ENCODE peak calls at places on chromosomes 12 and 14, in four cellular contexts. E is fibroblast of lung, V is AG09309, Y is cardiac fibroblast. L is an unnamed sample.
A peak's percentile ranks its signal among the peaks of the same experiment; 100 is the strongest.

GRCh38 chr12:62861586-62861985 is 73.4 kb downstream of the PPM1H start:
- DNase-seq in E (no peak), V (no peak), Y (peak; percentile 63), L (no peak)

GRCh38 chr12:38417101-38417500 is 100.5 kb downstream of the ALG10B start:
- DNase-seq in E (no peak), V (no peak), Y (no peak), L (no peak)

GRCh38 chr12:63826002-63826585 is 18.4 kb upstream of the SRGAP1 start:
- DNase-seq in E (peak; percentile 56), V (peak; percentile 58), Y (peak; percentile 87), L (peak; percentile 41)

GRCh38 chr12:32264995-32265394 is 134.4 kb upstream of the FGD4 start:
- DNase-seq in E (no peak), V (peak; percentile 27), Y (peak; percentile 32), L (no peak)

GRCh38 chr12:20588057-20588456 is 107.1 kb upstream of the SLCO1C1 start:
- DNase-seq in E (no peak), V (no peak), Y (no peak), L (no peak)

GRCh38 chr12:118036672-118037411 is 20.3 kb downstream of the RFC5 start:
- DNase-seq in E (no peak), V (no peak), Y (no peak), L (no peak)

GRCh38 chr14:88598097-88598675 is 35.3 kb downstream of the ZC3H14 start:
- DNase-seq in E (no peak), V (no peak), Y (no peak), L (no peak)

GRCh38 chr12:91786490-91787272 is 359.0 kb downstream of the BTG1 start:
- DNase-seq in E (no peak), V (no peak), Y (no peak), L (no peak)

GRCh38 chr12:6694701-6695100 is 5.5 kb upstream of the ZNF384 start:
- DNase-seq in E (no peak), V (no peak), Y (no peak), L (no peak)

GRCh38 chr12:79012616-79013015 is 148.0 kb downstream of the SYT1 start:
- DNase-seq in E (peak; percentile 60), V (no peak), Y (no peak), L (no peak)

GRCh38 chr14:56085471-56085870 is 32.7 kb upstream of the PELI2 start:
- DNase-seq in E (no peak), V (no peak), Y (no peak), L (no peak)

GRCh38 chr14:26286066-26286791 is 311.6 kb downstream of the NOVA1 start:
- DNase-seq in E (peak; percentile 13), V (no peak), Y (no peak), L (no peak)

GRCh38 chr12:28415755-28416154 is 225.5 kb downstream of the CCDC91 start:
- DNase-seq in E (peak; percentile 94), V (peak; percentile 71), Y (peak; percentile 91), L (peak; percentile 40)

GRCh38 chr14:75859746-75860145 is 122.0 kb downstream of the TGFB3 start:
- DNase-seq in E (no peak), V (no peak), Y (no peak), L (no peak)

GRCh38 chr14:57247283-57247682 is 21.4 kb downstream of the EXOC5 start:
- DNase-seq in E (peak; percentile 18), V (no peak), Y (no peak), L (no peak)

GRCh38 chr12:103933237-103933636 is 3.0 kb downstream of the HSP90B1 start:
- DNase-seq in E (no peak), V (no peak), Y (no peak), L (no peak)

GRCh38 chr12:117830471-117830870 is 138.3 kb downstream of the KSR2 start:
- DNase-seq in E (peak; percentile 3), V (peak; percentile 62), Y (no peak), L (no peak)

GRCh38 chr14:63632932-63633514 is 8.6 kb downstream of the WDR89 start:
- DNase-seq in E (peak; percentile 9), V (no peak), Y (peak; percentile 57), L (no peak)

GRCh38 chr14:70289138-70289537 is 70.3 kb downstream of the COX16 start:
- DNase-seq in E (no peak), V (no peak), Y (no peak), L (no peak)

DNA sequence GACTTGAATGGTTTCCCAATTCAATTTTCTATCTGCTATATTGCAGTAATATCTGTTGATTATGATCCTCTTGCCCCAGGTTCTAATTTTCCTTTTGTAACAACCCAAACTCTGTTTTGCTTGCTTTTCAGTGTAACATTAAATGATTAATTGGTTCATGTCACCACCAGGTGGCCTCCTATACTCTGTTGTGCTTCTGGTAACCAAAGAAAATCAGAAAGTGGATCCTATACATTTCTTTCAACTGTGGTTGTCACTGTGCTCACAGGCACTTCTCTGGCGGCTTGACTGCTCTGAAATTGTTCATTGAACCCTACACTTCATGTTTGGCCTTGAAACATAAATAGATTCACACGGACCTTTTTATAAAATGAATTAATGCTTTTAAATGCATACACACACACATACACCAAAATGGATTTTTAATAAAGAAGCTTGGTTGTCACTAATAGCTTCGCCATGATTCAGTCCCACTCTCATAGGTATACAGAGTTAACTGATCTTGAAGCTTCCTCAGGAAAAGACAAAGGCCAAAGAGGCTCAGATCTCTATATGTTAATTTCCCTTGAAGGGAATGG is 227.5 kb upstream of the NPAS3 start:
- DNase-seq in E (peak; percentile 47), V (no peak), Y (peak; percentile 75), L (peak; percentile 63)
- TF ChIP-seq CTCF in E (peak; percentile 31), V (peak; percentile 58), Y (peak; percentile 44), L (peak; percentile 52)

GRCh38 chr12:106953352-106954260 is 2.1 kb upstream of the TMEM263 start:
- DNase-seq in E (peak; percentile 37), V (no peak), Y (no peak), L (peak; percentile 15)
- H3K4me3 ChIP-seq in E (no peak overlapping the region), V (no peak overlapping the region), Y (no peak overlapping the region), L (no peak overlapping the region)

GRCh38 chr12:94147991-94148840 is at the start of gene PLXNC1:
- DNase-seq in E (peak; percentile 60), V (no peak), Y (peak; percentile 51), L (no peak)

GRCh38 chr12:94149781-94150482 is 1.6 kb downstream of the PLXNC1 start:
- DNase-seq in E (peak; percentile 26), V (no peak), Y (peak; percentile 22), L (no peak)

GRCh38 chr12:94150483-94151225 is 2.3 kb downstream of the PLXNC1 start:
- DNase-seq in E (no peak), V (no peak), Y (no peak), L (no peak)

GRCh38 chr12:94147377-94147990 is 893 bp upstream of the PLXNC1 start:
- DNase-seq in E (no peak), V (no peak), Y (no peak), L (no peak)

GRCh38 chr12:94148841-94149780 is 734 bp downstream of the PLXNC1 start:
- DNase-seq in E (peak; percentile 41), V (no peak), Y (peak; percentile 36), L (peak; percentile 16)
- TF ChIP-seq CTCF in E (no peak), V (no peak), Y (no peak), L (peak; percentile 19)

GRCh38 chr12:56450241-56450640 is 1.0 kb upstream of the TIMELESS start:
- DNase-seq in E (no peak), V (no peak), Y (no peak), L (no peak)
- H3K4me3 ChIP-seq in E (no peak overlapping the region), V (no peak overlapping the region), Y (no peak overlapping the region), L (no peak overlapping the region)

DNA sequence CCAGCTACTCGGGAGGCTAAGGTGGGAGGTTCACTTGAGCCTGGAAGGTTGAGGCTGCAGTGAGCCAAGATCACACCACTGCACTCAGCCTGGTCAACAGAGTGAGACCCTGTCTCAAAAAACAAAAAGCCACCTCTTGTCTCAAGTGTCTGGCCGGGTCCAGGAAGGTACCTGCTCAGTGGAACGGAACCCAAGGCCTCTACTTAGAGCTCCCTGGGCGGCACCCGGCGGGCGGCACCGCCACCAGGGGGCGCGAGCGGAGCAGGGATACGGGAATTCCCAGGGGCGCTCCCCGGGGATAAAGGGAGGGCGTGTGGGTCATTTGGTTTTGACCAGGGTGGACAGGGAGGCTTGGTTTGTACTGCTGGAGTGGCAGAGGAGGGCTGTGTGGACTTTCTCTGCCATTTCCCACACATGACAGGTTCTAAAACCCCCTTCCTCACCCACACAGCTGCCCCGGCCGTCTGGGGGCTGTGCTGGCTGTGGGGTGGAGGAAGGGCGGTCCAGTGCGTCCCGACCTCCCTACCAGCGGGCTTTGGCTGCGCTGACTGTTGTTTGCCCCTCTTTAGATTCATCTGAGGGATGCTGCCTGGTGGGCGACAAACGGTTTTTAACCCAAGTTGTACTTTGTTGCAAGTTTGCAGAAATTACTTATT is 91.4 kb downstream of the SETD3 start:
- DNase-seq in E (peak; percentile 21), V (no peak), Y (peak; percentile 38), L (peak; percentile 16)
- TF ChIP-seq CTCF in E (peak; percentile 67), V (peak; percentile 88), Y (peak; percentile 88), L (peak; percentile 93)

GRCh38 chr12:108454539-108455139 is 60.4 kb upstream of the FICD start:
- DNase-seq in E (no peak), V (no peak), Y (no peak), L (no peak)

GRCh38 chr12:108457734-108458361 is 57.2 kb upstream of the FICD start:
- DNase-seq in E (no peak), V (no peak), Y (no peak), L (no peak)

GRCh38 chr12:108457006-108457733 is 57.9 kb upstream of the FICD start:
- DNase-seq in E (peak; percentile 26), V (peak; percentile 28), Y (peak; percentile 60), L (peak; percentile 49)

GRCh38 chr12:108459106-108459505 is 56.0 kb upstream of the FICD start:
- DNase-seq in E (no peak), V (no peak), Y (no peak), L (no peak)

GRCh38 chr12:108455706-108456105 is 59.4 kb upstream of the FICD start:
- DNase-seq in E (no peak), V (no peak), Y (no peak), L (no peak)
- H3K4me3 ChIP-seq in E (no peak overlapping the region), V (no peak overlapping the region), Y (no peak overlapping the region), L (no peak overlapping the region)

GRCh38 chr12:13905795-13906194 is 75.6 kb downstream of the GRIN2B start:
- DNase-seq in E (no peak), V (no peak), Y (no peak), L (no peak)
- TF ChIP-seq CTCF in E (no peak), V (no peak), Y (no peak), L (no peak)

DNA sequence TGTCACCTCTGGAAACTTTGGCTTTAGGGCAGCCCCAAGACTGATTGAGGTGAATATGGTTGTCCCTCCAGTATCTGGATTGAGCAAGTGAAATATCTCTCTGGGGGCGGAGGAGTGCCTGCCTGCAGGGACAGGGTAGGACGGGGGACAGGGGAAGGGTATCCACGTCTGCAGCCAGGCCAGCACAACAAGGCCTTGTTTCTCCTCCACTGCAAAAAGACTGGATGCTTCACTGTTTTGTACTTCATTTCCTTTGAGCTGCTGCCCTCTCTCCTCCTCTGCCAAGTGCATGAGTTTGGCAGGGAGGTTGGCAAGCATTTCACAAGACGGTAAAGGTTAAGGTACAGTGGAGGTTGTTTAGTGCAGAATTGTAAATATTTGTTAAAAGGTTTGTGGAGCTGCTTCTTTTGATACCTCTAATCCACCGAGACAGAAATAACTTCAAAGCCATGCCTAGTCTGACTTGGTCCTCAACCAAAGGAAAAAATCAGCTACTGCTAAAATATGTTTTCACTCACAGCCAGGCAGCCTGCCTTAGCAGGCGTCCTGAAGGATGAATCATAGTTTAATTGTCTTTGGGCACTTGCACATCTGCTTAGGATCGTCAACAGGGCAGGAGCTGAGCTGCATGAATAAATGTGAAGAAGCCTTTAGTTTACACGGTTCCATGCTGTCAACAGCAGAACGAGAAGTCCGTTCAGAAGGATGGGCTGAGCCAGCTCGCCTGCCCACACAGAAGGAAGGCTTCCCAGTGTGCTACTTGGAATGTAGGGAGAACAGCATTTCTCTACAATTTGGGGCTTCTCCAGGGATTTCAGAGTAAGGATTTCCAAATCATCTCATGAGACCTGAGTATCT is 269.7 kb downstream of the TTC6 start:
- DNase-seq in E (peak; percentile 51), V (peak; percentile 75), Y (peak; percentile 25), L (no peak)
- H3K4me3 ChIP-seq in E (no peak overlapping the region), V (no peak overlapping the region), Y (no peak overlapping the region), L (no peak overlapping the region)

L was measured in brain microvascular endothelial cell.